ENCODE peak calls at places on chromosomes 6 and 20, in ten cellular contexts. S is cardiac fibroblast, C is Panc1, Z is GM13976, T is endothelial cell of umbilical vein, M is astrocyte of the spinal cord, Y is left lung, P is OCI-LY7, F is activated B cell treated with CpG ODN at 0.5 μM for 24 hours, Q is endothelial cell. L is an unnamed sample.

GRCh38 chr6:44223471-44224153 is at the start of gene SLC29A1:
- DNase-seq in S (peak; percentile 42), C (no peak), Z (peak; percentile 94), T (peak; percentile 66), M (peak; percentile 33), Y (peak; percentile 85), P (peak; percentile 91), F (peak; percentile 81), Q (peak; percentile 80), L (peak; percentile 26)

GRCh38 chr6:128657181-128657580 is 136.8 kb upstream of the PTPRK start:
- DNase-seq in S (no peak), C (no peak), Z (no peak), T (no peak), M (peak; percentile 8), Y (no peak), P (no peak), F (no peak), Q (no peak), L (peak; percentile 6)

GRCh38 chr20:46558511-46558959 is 8.1 kb upstream of the OCSTAMP start:
- DNase-seq in S (peak; percentile 63), C (peak; percentile 15), Z (no peak), T (peak; percentile 91), M (peak; percentile 69), Y (no peak), P (no peak), F (no peak), Q (no peak), L (peak; percentile 80)

GRCh38 chr20:63585616-63586565 is 11.9 kb upstream of the HELZ2 start:
- DNase-seq in S (no peak), C (no peak), Z (no peak), T (no peak), M (no peak), Y (no peak), P (no peak), F (no peak), Q (no peak), L (no peak)

GRCh38 chr6:33721529-33721928 is 10.0 kb upstream of the UQCC2 start:
- DNase-seq in S (no peak), C (no peak), Z (no peak), T (no peak), M (no peak), Y (no peak), P (no peak), F (no peak), Q (no peak), L (no peak)

GRCh38 chr6:28720357-28721231 is 194.9 kb downstream of the GPX5 start:
- DNase-seq in S (no peak), C (no peak), Z (no peak), T (no peak), M (no peak), Y (no peak), P (no peak), F (no peak), Q (no peak), L (no peak)

GRCh38 chr6:114733596-114733995 is 390.8 kb upstream of the HS3ST5 start:
- DNase-seq in S (no peak), C (no peak), Z (no peak), T (no peak), M (no peak), Y (no peak), P (no peak), F (no peak), Q (no peak), L (no peak)

GRCh38 chr20:17747431-17747846 is 47.7 kb downstream of the BANF2 start:
- DNase-seq in S (peak; percentile 73), C (peak; percentile 67), Z (no peak), T (peak; percentile 85), M (peak; percentile 89), Y (no peak), P (no peak), F (no peak), Q (no peak), L (peak; percentile 87)

GRCh38 chr20:60694763-60695162 is 557.3 kb upstream of the CDH4 start:
- DNase-seq in S (no peak), C (no peak), Z (no peak), T (no peak), M (peak; percentile 33), Y (no peak), P (no peak), F (no peak), Q (no peak), L (peak; percentile 12)

GRCh38 chr6:148441454-148441911 is 98.8 kb downstream of the SASH1 start:
- DNase-seq in S (peak; percentile 72), C (peak; percentile 33), Z (no peak), T (peak; percentile 92), M (peak; percentile 77), Y (no peak), P (no peak), F (no peak), Q (no peak), L (peak; percentile 76)

GRCh38 chr20:18138639-18139583 is 1.2 kb downstream of the KAT14 start:
- DNase-seq in S (no peak), C (no peak), Z (no peak), T (peak; percentile 6), M (no peak), Y (no peak), P (peak; percentile 25), F (no peak), Q (no peak), L (no peak)

GRCh38 chr6:53059648-53060589 is 5.3 kb upstream of the FBXO9 start:
- DNase-seq in S (no peak), C (no peak), Z (no peak), T (peak; percentile 9), M (no peak), Y (no peak), P (peak; percentile 7), F (no peak), Q (no peak), L (no peak)

DNA sequence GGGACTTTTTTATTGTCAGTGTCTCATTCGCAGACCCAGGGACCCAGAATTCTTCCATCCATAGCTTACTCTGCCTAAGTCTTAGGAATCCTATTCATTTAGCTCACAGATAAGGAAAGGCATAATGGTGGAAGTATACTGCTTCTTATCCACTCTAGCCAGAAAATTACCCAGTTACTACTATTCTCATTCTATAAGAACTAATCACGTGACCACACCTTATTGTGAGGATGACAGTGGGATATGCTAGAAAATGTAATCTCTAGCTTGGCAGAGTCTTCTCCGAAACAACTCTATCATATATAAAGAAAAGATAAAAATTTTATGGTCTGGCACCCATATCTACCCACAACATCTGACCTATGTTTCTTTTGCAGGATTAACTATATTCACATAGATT is 21.2 kb downstream of the TFAP2D start:
- DNase-seq in S (no peak), C (no peak), Z (no peak), T (no peak), M (no peak), Y (no peak), P (no peak), F (no peak), Q (no peak), L (no peak)
- TF ChIP-seq CTCF in S (no peak), C (no peak), Z (no peak), T (no peak), M (no peak), Y (no peak), P (no peak), F (no peak), Q (no peak), L (no peak)

GRCh38 chr6:35158520-35158919 is 17.4 kb upstream of the TCP11 start:
- DNase-seq in S (peak; percentile 33), C (no peak), Z (no peak), T (peak; percentile 23), M (no peak), Y (no peak), P (no peak), F (no peak), Q (no peak), L (no peak)
- TF ChIP-seq CTCF in S (no peak), C (no peak), Z (no peak), T (no peak), M (no peak), Y (no peak), P (no peak), F (no peak), Q (no peak), L (no peak)

GRCh38 chr20:8527998-8528397 is 395.9 kb downstream of the PLCB1 start:
- DNase-seq in S (peak; percentile 70), C (no peak), Z (no peak), T (peak; percentile 72), M (peak; percentile 83), Y (no peak), P (peak; percentile 59), F (no peak), Q (no peak), L (peak; percentile 82)

GRCh38 chr20:8519887-8520286 is 387.8 kb downstream of the PLCB1 start:
- DNase-seq in S (no peak), C (no peak), Z (no peak), T (no peak), M (no peak), Y (no peak), P (no peak), F (no peak), Q (no peak), L (no peak)

GRCh38 chr20:8522191-8522590 is 390.1 kb downstream of the PLCB1 start:
- DNase-seq in S (no peak), C (no peak), Z (no peak), T (no peak), M (no peak), Y (no peak), P (no peak), F (no peak), Q (no peak), L (no peak)

GRCh38 chr20:8524716-8525343 is 392.8 kb downstream of the PLCB1 start:
- DNase-seq in S (no peak), C (no peak), Z (no peak), T (no peak), M (no peak), Y (no peak), P (peak; percentile 22), F (no peak), Q (no peak), L (no peak)

DNA sequence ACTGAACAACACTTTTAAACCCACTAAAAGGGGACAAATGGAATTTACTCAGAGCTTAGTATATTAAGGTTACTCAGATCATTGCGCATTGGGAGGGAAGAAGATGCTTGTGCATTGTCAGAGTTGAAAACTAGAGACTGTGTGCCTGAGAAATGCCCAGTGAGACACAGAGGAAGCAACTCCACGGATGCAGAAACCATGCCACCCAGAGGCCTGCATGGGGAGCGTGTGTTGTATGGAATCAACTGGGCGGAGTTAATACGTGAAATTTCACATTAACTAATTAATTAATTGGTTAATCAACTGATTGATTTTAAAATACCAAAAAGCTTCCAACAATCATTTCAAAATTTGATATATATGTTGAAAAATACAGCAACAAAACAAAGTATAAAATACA is 391.6 kb downstream of the PLCB1 start:
- DNase-seq in S (peak; percentile 12), C (no peak), Z (no peak), T (no peak), M (no peak), Y (no peak), P (peak; percentile 33), F (no peak), Q (no peak), L (no peak)
- TF ChIP-seq CTCF in S (no peak), C (no peak), Z (no peak), T (no peak), M (no peak), Y (no peak), P (peak; percentile 55), F (no peak), Q (no peak), L (no peak)

DNA sequence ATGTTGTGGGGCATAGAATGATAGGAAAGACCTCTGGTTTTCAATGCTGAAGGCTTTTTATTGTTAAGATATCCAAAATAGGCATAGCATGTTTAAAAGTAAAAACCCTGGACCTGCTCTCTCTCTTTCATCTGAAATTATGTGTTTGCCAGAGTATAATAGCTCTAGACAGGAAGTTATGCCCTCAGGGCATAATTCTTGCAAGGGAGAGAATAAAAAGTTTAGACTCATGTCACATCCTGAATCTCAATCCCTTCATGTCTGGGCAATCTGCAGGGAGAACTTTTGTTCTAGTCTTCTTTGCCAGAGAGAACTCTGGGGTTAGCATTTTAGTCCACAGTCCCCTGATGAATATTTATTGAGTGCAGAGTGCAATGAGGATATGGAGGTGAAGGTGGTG is 297.3 kb upstream of the FLRT3 start:
- DNase-seq in S (no peak), C (no peak), Z (no peak), T (no peak), M (no peak), Y (no peak), P (no peak), F (no peak), Q (no peak), L (no peak)
- TF ChIP-seq CTCF in S (no peak), C (no peak), Z (no peak), T (no peak), M (no peak), Y (no peak), P (no peak), F (no peak), Q (no peak), L (no peak)